ENCODE peak calls at places on chromosomes 2 and 18, in six cellular contexts. R is tibial nerve; O is left kidney; N is activated CD4-positive, alpha-beta T cell treated with anti-CD3 and anti-CD28 coated beads for 1 hour; C is cardiac fibroblast; K is NCI-H146. Z is an unnamed sample.

GRCh38 chr2:20559277-20559676 is 91.6 kb downstream of the HS1BP3 start:
- DNase-seq in R (no peak), O (no peak), N (no peak), C (no peak), K (no peak), Z (no peak)

GRCh38 chr2:150586858-150587257 is 99.4 kb upstream of the RND3 start:
- DNase-seq in R (no peak), O (no peak), N (no peak), C (peak), K (no peak), Z (no peak)

GRCh38 chr2:229249536-229249935 is 21.6 kb downstream of the PID1 start:
- DNase-seq in R (no peak), O (no peak), N (no peak), C (no peak), K (no peak), Z (no peak)

GRCh38 chr18:49948975-49949374 is 135.6 kb upstream of the ACAA2 start:
- DNase-seq in R (no peak), O (no peak), N (no peak), C (no peak), K (no peak), Z (no peak)

GRCh38 chr2:108594132-108594981 is 60.1 kb downstream of the LIMS1 start:
- DNase-seq in R (no peak), O (no peak), N (no peak), C (peak), K (no peak), Z (no peak)

GRCh38 chr2:11701831-11702301 is 31.9 kb upstream of the NTSR2 start:
- DNase-seq in R (peak), O (no peak), N (no peak), C (no peak), K (no peak), Z (no peak)

GRCh38 chr18:4807495-4808293 is 352.6 kb upstream of the DLGAP1 start:
- DNase-seq in R (no peak), O (peak), N (no peak), C (no peak), K (no peak), Z (no peak)

GRCh38 chr2:46050027-46050426 is 247.2 kb upstream of the EPAS1 start:
- DNase-seq in R (no peak), O (peak), N (no peak), C (no peak), K (no peak), Z (no peak)

GRCh38 chr2:201858781-201859180 is 52.4 kb downstream of the CDK15 start:
- DNase-seq in R (peak), O (peak), N (no peak), C (no peak), K (no peak), Z (no peak)

GRCh38 chr2:105778344-105778607 is 33.6 kb downstream of the NCK2 start:
- DNase-seq in R (no peak), O (no peak), N (no peak), C (no peak), K (no peak), Z (no peak)

GRCh38 chr18:48003426-48004349 is 73.2 kb upstream of the SMAD2 start:
- DNase-seq in R (no peak), O (peak), N (no peak), C (peak), K (peak), Z (no peak)

GRCh38 chr2:156538083-156538504 is 101.9 kb downstream of the GPD2 start:
- DNase-seq in R (no peak), O (no peak), N (no peak), C (peak), K (no peak), Z (no peak)

GRCh38 chr2:48915227-48915626 is 159.7 kb upstream of the LHCGR start:
- DNase-seq in R (no peak), O (no peak), N (no peak), C (no peak), K (no peak), Z (no peak)

GRCh38 chr2:226943862-226944610 is 108.2 kb downstream of the RHBDD1 start:
- DNase-seq in R (no peak), O (peak), N (no peak), C (no peak), K (no peak), Z (no peak)

GRCh38 chr18:50377061-50377798 is 2.4 kb downstream of the SKA1 start:
- DNase-seq in R (no peak), O (no peak), N (no peak), C (no peak), K (no peak), Z (no peak)

GRCh38 chr18:63564021-63564420 is 21.9 kb downstream of the SERPINB12 start:
- DNase-seq in R (no peak), O (no peak), N (no peak), C (no peak), K (no peak), Z (no peak)

GRCh38 chr18:65750421-65751144 is at the start of gene CDH7:
- DNase-seq in R (no peak), O (peak), N (no peak), C (no peak), K (peak), Z (no peak)

GRCh38 chr2:9708683-9709538 is 78.1 kb upstream of the YWHAQ start:
- DNase-seq in R (no peak), O (no peak), N (no peak), C (no peak), K (peak), Z (no peak)

GRCh38 chr2:64797881-64798590 is 144.3 kb upstream of the SERTAD2 start:
- DNase-seq in R (no peak), O (peak), N (no peak), C (peak), K (peak), Z (no peak)

GRCh38 chr2:164792316-164793127 is 49.1 kb downstream of the COBLL1 start:
- DNase-seq in R (no peak), O (no peak), N (no peak), C (no peak), K (no peak), Z (no peak)

GRCh38 chr18:68916734-68917133 is 118.9 kb downstream of the CCDC102B start:
- DNase-seq in R (no peak), O (no peak), N (no peak), C (peak), K (no peak), Z (no peak)

GRCh38 chr2:149329470-149330126 is 789 bp upstream of the LYPD6 start:
- DNase-seq in R (peak), O (peak), N (no peak), C (peak), K (peak), Z (no peak)

GRCh38 chr2:231361701-231362588 is 33.6 kb upstream of the B3GNT7 start:
- DNase-seq in R (no peak), O (no peak), N (no peak), C (no peak), K (no peak), Z (peak)